ENCODE peak calls at places on chromosomes 13 and 19, in seven cellular contexts. I, B, C, J, V, G and T are unnamed samples.

GRCh38 chr13:47903836-47904235 is 97.2 kb downstream of the SUCLA2 start:
- DNase-seq in V (peak), B (no peak), C (no peak), G (no peak), I (peak), J (no peak), T (peak)

GRCh38 chr13:108104736-108105135 is 110.6 kb downstream of the LIG4 start:
- DNase-seq in C (no peak), B (no peak), I (no peak), V (no peak), J (no peak), G (no peak), T (no peak)

GRCh38 chr19:16764793-16765433 is 45.3 kb downstream of the NWD1 start:
- DNase-seq in G (no peak), I (no peak), V (no peak), J (no peak), B (no peak), C (no peak), T (no peak)

GRCh38 chr19:28482221-28482620 is 730.7 kb downstream of the UQCRFS1 start:
- DNase-seq in V (no peak), J (no peak), I (no peak), C (no peak), G (no peak), B (no peak), T (peak)

GRCh38 chr19:7919681-7920519 is at the start of gene SNAPC2:
- DNase-seq in G (peak), I (peak), B (peak), V (peak), C (peak), J (peak), T (peak)

GRCh38 chr13:101572456-101572855 is 120.0 kb downstream of the ITGBL1 start:
- DNase-seq in V (no peak), J (no peak), B (no peak), G (no peak), C (no peak), I (no peak), T (no peak)

GRCh38 chr19:5534787-5535586 is 32.8 kb downstream of the TINCR start:
- DNase-seq in G (peak), V (no peak), I (no peak), B (no peak), C (no peak), J (no peak), T (peak)

GRCh38 chr19:58519087-58519354 is 589 bp downstream of the ZBTB45 start:
- DNase-seq in J (peak), V (peak), G (peak), C (no peak), B (peak), I (peak), T (peak)

GRCh38 chr13:45372189-45373115 is 31.5 kb upstream of the TPT1 start:
- DNase-seq in V (no peak), C (no peak), G (no peak), I (no peak), J (no peak), B (no peak), T (peak)

GRCh38 chr19:50187937-50188336 is 15.5 kb upstream of the MYH14 start:
- DNase-seq in C (no peak), G (no peak), B (no peak), I (no peak), J (no peak), V (no peak), T (no peak)

GRCh38 chr13:103788061-103788652 is 721.9 kb upstream of the SLC10A2 start:
- DNase-seq in C (no peak), I (no peak), J (no peak), B (no peak), V (no peak), G (no peak), T (peak)
- TF ChIP-seq CTCF in C (no peak), I (peak), J (peak), B (peak), V (peak), G (no peak), T (peak)

GRCh38 chr19:21269813-21270212 is 59.4 kb downstream of the ZNF708 start:
- DNase-seq in B (no peak), C (no peak), J (no peak), I (no peak), V (no peak), G (no peak), T (no peak)
- TF ChIP-seq CTCF in B (no peak), C (no peak), J (no peak), I (no peak), V (no peak), G (no peak), T (no peak)

GRCh38 chr19:54154603-54155345 is 4.7 kb downstream of the LENG1 start:
- DNase-seq in C (no peak), B (no peak), J (no peak), V (no peak), G (peak), I (peak), T (no peak)

GRCh38 chr19:54153731-54154326 is 5.7 kb downstream of the LENG1 start:
- DNase-seq in C (no peak), I (no peak), V (no peak), B (no peak), G (no peak), J (no peak), T (no peak)

GRCh38 chr19:54156953-54157352 is 2.6 kb downstream of the LENG1 start:
- DNase-seq in C (no peak), J (no peak), I (no peak), G (no peak), V (no peak), B (no peak), T (no peak)

GRCh38 chr19:54156490-54156889 is 3.0 kb downstream of the LENG1 start:
- DNase-seq in I (no peak), J (no peak), V (no peak), C (no peak), G (no peak), B (no peak), T (no peak)

DNA sequence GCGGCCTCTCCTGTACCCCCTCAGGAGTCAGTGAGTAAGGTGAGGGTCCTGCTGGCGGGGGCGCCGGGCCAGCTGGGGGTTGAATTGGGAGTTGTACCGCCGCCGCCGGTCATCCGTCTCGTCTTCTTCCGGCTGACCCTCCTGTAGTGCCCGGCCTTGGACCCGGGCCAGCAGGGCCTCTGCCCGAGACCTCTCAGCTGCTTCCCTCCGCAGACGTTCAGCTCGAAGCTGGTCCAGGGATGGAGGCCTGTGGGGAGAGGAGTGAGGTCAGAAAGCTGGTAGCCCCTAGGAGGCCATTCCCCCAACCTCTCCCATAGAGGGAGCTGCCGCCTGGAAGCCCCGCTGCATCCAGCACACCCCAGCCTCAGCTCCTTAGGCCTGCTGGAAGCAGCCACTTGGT is 3.8 kb downstream of the LENG1 start:
- DNase-seq in J (no peak), B (no peak), V (no peak), I (no peak), G (no peak), C (no peak), T (no peak)
- TF ChIP-seq CTCF in J (no peak), B (no peak), V (peak), I (no peak), G (no peak), C (no peak), T (no peak)

GRCh38 chr13:46374710-46375109 is 12.3 kb downstream of the RUBCNL start:
- DNase-seq in B (no peak), V (no peak), J (no peak), I (no peak), C (peak), G (no peak), T (no peak)
- TF ChIP-seq CTCF in B (no peak), V (no peak), J (no peak), I (no peak), C (no peak), G (no peak), T (no peak)

DNA sequence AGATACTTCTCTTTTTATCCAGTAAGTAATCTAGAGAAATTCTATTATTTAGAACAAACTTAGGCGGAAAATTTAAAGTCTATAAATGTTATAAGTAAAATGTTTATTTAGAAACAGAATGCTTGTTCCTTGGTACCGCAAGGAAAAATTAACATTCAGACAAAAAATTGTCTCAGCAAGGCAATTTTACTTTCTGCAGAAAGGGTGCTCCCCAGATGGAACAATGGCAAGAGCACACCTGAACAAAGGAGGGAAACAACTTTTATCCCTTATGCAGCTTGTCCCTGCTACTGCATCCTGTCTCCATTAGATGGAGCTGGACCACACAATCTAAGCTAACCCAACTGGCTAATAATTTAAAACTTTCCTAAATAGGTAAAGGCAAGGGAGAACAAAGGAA is 6.5 kb upstream of the ZNF708 start:
- DNase-seq in C (no peak), B (no peak), I (no peak), G (no peak), V (no peak), J (no peak), T (no peak)
- TF ChIP-seq CTCF in C (no peak), B (no peak), I (no peak), G (no peak), V (no peak), J (no peak), T (no peak)

GRCh38 chr13:98802548-98802947 is 50.1 kb upstream of the SLC15A1 start:
- DNase-seq in C (no peak), J (no peak), V (no peak), I (no peak), B (no peak), G (no peak), T (no peak)
- TF ChIP-seq CTCF in C (no peak), J (no peak), V (no peak), I (no peak), B (no peak), G (no peak), T (no peak)